ENCODE peak calls at places on chromosomes 6 and 20, in seven cellular contexts. I is activated T-cell treated with anti-CD3 and anti-CD28 coated beads, Interleukin-2, amount 50 U/mL, for 72 hours; U is left kidney; E is Right ventricle myocardium superior; R is A172; Z is A673; Q is CD4-positive, alpha-beta T cell. B is an unnamed sample.

GRCh38 chr6:161227004-161227950 is 46.6 kb downstream of the AGPAT4 start:
- DNase-seq in I (no peak), U (peak; percentile 40), E (no peak), R (no peak), Z (no peak), Q (no peak), B (no peak)

GRCh38 chr6:39980839-39981580 is 46.7 kb upstream of the MOCS1 start:
- DNase-seq in I (peak; percentile 2), U (peak; percentile 81), E (no peak), R (peak; percentile 6), Z (peak; percentile 71), Q (no peak), B (no peak)

GRCh38 chr6:170243386-170243785 is 47.5 kb downstream of the DLL1 start:
- DNase-seq in I (no peak), U (no peak), E (no peak), R (no peak), Z (no peak), Q (no peak), B (no peak)

GRCh38 chr6:159151266-159151855 is 17.8 kb upstream of the FNDC1 start:
- DNase-seq in I (peak; percentile 43), U (peak; percentile 74), E (no peak), R (peak; percentile 16), Z (peak; percentile 61), Q (peak; percentile 17), B (no peak)

GRCh38 chr6:20351529-20351928 is 50.1 kb upstream of the E2F3 start:
- DNase-seq in I (no peak), U (no peak), E (no peak), R (no peak), Z (no peak), Q (no peak), B (no peak)

GRCh38 chr6:119207973-119208725 is 129.7 kb upstream of the FAM184A start:
- DNase-seq in I (no peak), U (no peak), E (no peak), R (peak; percentile 25), Z (peak; percentile 4), Q (no peak), B (no peak)

GRCh38 chr20:36197271-36197670 is 39.0 kb upstream of the AAR2 start:
- DNase-seq in I (no peak), U (no peak), E (no peak), R (peak; percentile 22), Z (no peak), Q (no peak), B (no peak)

GRCh38 chr20:19073584-19074198 is 138.8 kb upstream of the SLC24A3 start:
- DNase-seq in I (no peak), U (peak; percentile 23), E (no peak), R (no peak), Z (peak; percentile 65), Q (no peak), B (no peak)

GRCh38 chr20:63320616-63321147 is 27.7 kb downstream of the COL20A1 start:
- DNase-seq in I (no peak), U (no peak), E (peak; percentile 26), R (no peak), Z (no peak), Q (no peak), B (no peak)

GRCh38 chr20:2396241-2396814 is 15.6 kb downstream of the TGM6 start:
- DNase-seq in I (no peak), U (no peak), E (no peak), R (no peak), Z (no peak), Q (no peak), B (no peak)

GRCh38 chr6:55825402-55826051 is 49.9 kb downstream of the BMP5 start:
- DNase-seq in I (no peak), U (peak; percentile 65), E (no peak), R (peak; percentile 48), Z (peak; percentile 67), Q (no peak), B (no peak)

GRCh38 chr20:50190251-50191064 is at the start of gene CEBPB:
- DNase-seq in I (peak; percentile 91), U (peak; percentile 95), E (peak; percentile 94), R (peak; percentile 74), Z (peak; percentile 93), Q (peak; percentile 79), B (peak; percentile 91)

GRCh38 chr20:63782051-63782471 is 42.5 kb downstream of the SLC2A4RG start:
- DNase-seq in I (peak; percentile 52), U (no peak), E (no peak), R (no peak), Z (peak; percentile 39), Q (peak; percentile 20), B (no peak)

GRCh38 chr6:170480045-170480714 is 72.9 kb downstream of the PSMB1 start:
- DNase-seq in I (no peak), U (peak; percentile 48), E (no peak), R (no peak), Z (no peak), Q (no peak), B (no peak)